ENCODE peak calls at places on chromosomes 5 and 9, in six cellular contexts. R is GM12891, W is H54, P is breast epithelium, V is uterus, I is upper lobe of left lung. Q is an unnamed sample.
A peak's percentile ranks its signal among the peaks of the same experiment; 100 is the strongest.

GRCh38 chr5:151344088-151344487 is 3.3 kb downstream of the SLC36A2 start:
- DNase-seq in R (no peak), W (no peak), P (no peak), V (no peak), I (no peak), Q (no peak)

GRCh38 chr5:123937230-123937629 is 425.3 kb downstream of the CSNK1G3 start:
- DNase-seq in R (peak; percentile 5), W (no peak), P (no peak), V (no peak), I (no peak), Q (no peak)

GRCh38 chr9:93829271-93830223 is 125.6 kb downstream of the BARX1 start:
- DNase-seq in R (no peak), W (no peak), P (no peak), V (no peak), I (no peak), Q (no peak)

GRCh38 chr5:141958773-141959172 is 771 bp upstream of the PCDH12 start:
- DNase-seq in R (no peak), W (no peak), P (no peak), V (no peak), I (peak; percentile 51), Q (no peak)

GRCh38 chr5:56208681-56209080 is 24.4 kb downstream of the ANKRD55 start:
- DNase-seq in R (no peak), W (no peak), P (no peak), V (no peak), I (no peak), Q (no peak)

GRCh38 chr5:80220268-80220897 is 35.5 kb downstream of the SERINC5 start:
- DNase-seq in R (no peak), W (no peak), P (no peak), V (no peak), I (no peak), Q (no peak)

GRCh38 chr5:8897316-8897715 is 648.6 kb downstream of the SEMA5A start:
- DNase-seq in R (no peak), W (no peak), P (no peak), V (no peak), I (no peak), Q (no peak)

GRCh38 chr5:142617416-142617815 is 68.5 kb downstream of the FGF1 start:
- DNase-seq in R (peak; percentile 18), W (no peak), P (no peak), V (no peak), I (no peak), Q (no peak)

GRCh38 chr9:119941081-119941480 is 571.8 kb upstream of the BRINP1 start:
- DNase-seq in R (no peak), W (no peak), P (no peak), V (no peak), I (no peak), Q (no peak)

GRCh38 chr5:116544542-116545241 is 29.9 kb downstream of the SEMA6A start:
- DNase-seq in R (no peak), W (no peak), P (no peak), V (no peak), I (no peak), Q (no peak)

GRCh38 chr9:130263601-130264413 is 1.8 kb upstream of the HMCN2 start:
- DNase-seq in R (no peak), W (no peak), P (peak; percentile 28), V (no peak), I (no peak), Q (no peak)

GRCh38 chr5:169631360-169631759 is 5.7 kb upstream of the DOCK2 start:
- DNase-seq in R (no peak), W (no peak), P (no peak), V (no peak), I (peak; percentile 64), Q (no peak)

GRCh38 chr9:91047993-91048607 is 246.5 kb downstream of the SYK start:
- DNase-seq in R (no peak), W (peak; percentile 62), P (no peak), V (no peak), I (no peak), Q (no peak)

DNA sequence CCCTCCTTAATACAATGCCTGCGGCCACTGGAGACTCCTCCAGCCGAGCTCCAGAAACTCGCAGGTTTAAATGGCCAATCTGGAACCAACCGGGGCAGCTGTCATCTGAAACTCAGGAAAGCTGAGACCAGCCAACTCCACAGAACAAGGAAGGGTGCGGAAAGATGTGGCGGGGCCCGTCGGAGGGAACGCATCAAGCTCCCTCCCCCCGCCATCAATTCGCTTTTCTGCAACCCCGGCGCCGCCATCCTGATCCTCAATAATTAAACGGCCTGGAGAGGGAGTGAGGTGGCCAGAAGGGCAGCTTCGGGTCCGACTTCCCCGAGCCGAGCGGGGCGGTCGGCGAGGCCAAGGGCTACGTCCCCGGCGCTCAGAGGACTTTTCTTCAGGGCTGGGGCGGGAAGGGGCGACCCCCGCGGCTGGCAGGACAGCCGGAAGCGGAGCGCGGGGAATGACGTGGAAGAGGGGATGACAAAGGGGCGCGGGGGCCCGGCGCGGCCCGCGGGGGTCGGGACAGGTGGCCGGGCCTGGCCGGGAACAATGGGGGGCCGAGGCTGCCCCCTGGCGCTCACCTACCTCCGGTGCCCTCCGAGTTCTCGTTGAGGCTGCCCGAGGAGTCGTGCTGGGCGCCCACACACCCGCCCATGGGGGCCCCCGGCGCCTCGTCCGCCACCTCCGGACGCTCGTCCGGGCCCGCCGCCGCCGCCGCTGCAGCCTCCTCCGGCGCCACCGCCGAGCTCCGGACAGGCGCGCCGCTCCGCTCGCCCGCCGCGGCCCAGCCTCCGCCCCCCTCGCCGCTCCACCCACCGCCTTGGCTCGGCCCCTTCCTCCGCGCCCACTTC is at the start of gene UBTD2:
- DNase-seq in R (peak; percentile 79), W (peak; percentile 62), P (peak; percentile 81), V (peak; percentile 80), I (peak; percentile 83), Q (peak; percentile 86)
- TF ChIP-seq POLR2A in R (no peak), W (no peak), P (no peak), V (no peak), I (peak; percentile 57), Q (no peak)

GRCh38 chr9:136545966-136546696 is at the start of gene NOTCH1:
- DNase-seq in R (peak; percentile 95), W (peak; percentile 99), P (peak; percentile 92), V (peak; percentile 88), I (peak; percentile 96), Q (peak; percentile 93)
- TF ChIP-seq POLR2A in R (peak; percentile 30), W (peak; percentile 59), P (no peak), V (peak; percentile 58), I (peak; percentile 39), Q (no peak)

GRCh38 chr9:127915801-127916664 is 808 bp downstream of the ST6GALNAC4 start:
- DNase-seq in R (peak; percentile 45), W (no peak), P (no peak), V (peak; percentile 28), I (no peak), Q (no peak)
- TF ChIP-seq POLR2A in R (peak; percentile 73), W (no peak), P (no peak), V (no peak), I (no peak), Q (no peak)

GRCh38 chr9:107086460-107086859 is 196.6 kb upstream of the RAD23B start:
- DNase-seq in R (no peak), W (no peak), P (no peak), V (no peak), I (no peak), Q (no peak)

GRCh38 chr9:107093365-107094060 is 189.6 kb upstream of the RAD23B start:
- DNase-seq in R (no peak), W (no peak), P (no peak), V (no peak), I (no peak), Q (no peak)

GRCh38 chr9:107087256-107087655 is 195.8 kb upstream of the RAD23B start:
- DNase-seq in R (no peak), W (no peak), P (no peak), V (no peak), I (no peak), Q (no peak)

GRCh38 chr9:107094370-107094769 is 188.7 kb upstream of the RAD23B start:
- DNase-seq in R (no peak), W (no peak), P (no peak), V (no peak), I (no peak), Q (no peak)

GRCh38 chr9:107090218-107090617 is 192.9 kb upstream of the RAD23B start:
- DNase-seq in R (no peak), W (no peak), P (no peak), V (no peak), I (no peak), Q (no peak)
- TF ChIP-seq POLR2A in R (no peak), W (no peak), P (no peak), V (no peak), I (no peak), Q (no peak)

DNA sequence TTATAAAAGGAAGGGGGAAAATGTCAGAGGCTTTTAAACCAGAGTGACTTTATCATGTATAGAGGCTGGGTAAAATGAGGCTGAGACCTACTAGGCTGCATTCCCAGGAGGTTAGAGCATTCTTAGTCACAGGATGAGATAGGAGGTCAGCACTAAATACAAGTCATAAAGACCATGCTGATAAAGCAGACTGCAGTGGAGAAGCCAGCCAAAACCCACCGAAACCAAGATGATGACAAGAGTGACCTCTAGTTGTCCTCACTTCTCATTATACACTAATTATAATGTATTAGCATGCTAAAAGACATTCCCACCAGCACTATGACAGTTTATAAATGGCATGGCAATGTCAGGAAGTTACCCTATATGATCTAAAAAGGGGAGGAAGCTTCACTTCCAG is 88.6 kb downstream of the PLPPR1 start:
- DNase-seq in R (no peak), W (no peak), P (no peak), V (no peak), I (no peak), Q (no peak)
- TF ChIP-seq POLR2A in R (no peak), W (no peak), P (no peak), V (no peak), I (no peak), Q (no peak)

DNA sequence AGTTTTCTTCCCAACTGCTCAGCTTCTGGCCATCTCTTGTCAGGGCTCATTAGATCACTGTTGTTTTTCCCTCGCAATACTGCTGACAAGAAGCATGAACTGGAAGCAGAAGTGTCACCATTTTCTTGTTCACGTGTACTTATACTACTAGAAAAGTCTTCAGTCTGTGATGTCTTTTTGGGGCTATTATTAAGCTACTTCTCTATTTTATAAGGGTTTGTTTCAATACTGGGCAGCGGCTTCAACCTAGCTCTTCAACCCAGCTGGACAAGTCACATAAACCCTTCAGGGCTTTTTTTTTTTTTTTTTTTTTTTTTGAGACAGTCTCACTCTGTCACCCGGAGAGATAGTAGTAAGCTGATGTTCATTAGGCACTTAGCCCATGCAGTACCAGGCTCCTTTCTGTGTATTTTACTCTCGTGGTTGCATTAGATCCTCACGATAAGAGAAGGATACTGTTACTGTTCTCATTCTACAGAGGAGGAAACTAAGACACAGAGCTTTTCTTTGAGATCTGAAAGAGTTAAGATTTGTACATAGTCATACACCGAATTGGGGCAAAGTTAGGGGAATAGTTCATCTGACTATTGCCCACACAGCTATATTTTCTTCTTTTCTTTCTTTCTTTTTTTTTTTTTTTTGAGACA is 20.5 kb downstream of the RAPGEF1 start:
- DNase-seq in R (no peak), W (no peak), P (no peak), V (no peak), I (no peak), Q (no peak)
- TF ChIP-seq POLR2A in R (no peak), W (no peak), P (no peak), V (no peak), I (no peak), Q (no peak)